ENCODE peak calls at places on chromosomes 13 and 19, in nine cellular contexts. X is aorta; C is T follicular helper cell; K is KG1; G is head of caudate nucleus; R is hypothalamus; A is activated naive CD8-positive, alpha-beta T cell treated with anti-CD3 and anti-CD28 coated beads, Interleukin-2, amount 50 U/mL, for 24 hours; E is kidney tubule cell; F is stimulated activated CD8-positive, alpha-beta memory T cell treated with anti-CD3 and anti-CD28 coated beads, Interleukin-2, amount 100 ng/mL, for 48 hours. W is an unnamed sample.

GRCh38 chr19:35216833-35217707 is 11.5 kb downstream of the FAM187B start:
- DNase-seq in R (no peak), G (no peak), X (no peak), A (peak), E (peak), K (peak), F (no peak), C (no peak), W (no peak)

GRCh38 chr19:5090780-5091575 is 122.1 kb downstream of the KDM4B start:
- DNase-seq in A (no peak), K (no peak), X (no peak), E (peak), C (no peak), F (no peak), R (no peak), G (peak), W (no peak)

GRCh38 chr13:33771296-33771695 is 46.7 kb upstream of the RFC3 start:
- DNase-seq in A (no peak), E (no peak), C (no peak), G (no peak), R (no peak), X (no peak), F (no peak), K (no peak), W (no peak)

GRCh38 chr13:76697277-76697676 is 188.9 kb downstream of the KCTD12 start:
- DNase-seq in C (no peak), K (no peak), A (no peak), F (no peak), E (peak), X (no peak), R (no peak), G (no peak), W (no peak)

GRCh38 chr19:47094557-47095517 is 18.7 kb downstream of the ZC3H4 start:
- DNase-seq in X (no peak), F (peak), A (peak), R (no peak), G (no peak), C (no peak), K (peak), E (no peak), W (peak)

GRCh38 chr13:27783111-27783510 is 9.2 kb upstream of the GSX1 start:
- DNase-seq in F (no peak), A (no peak), E (no peak), K (no peak), C (no peak), G (no peak), R (no peak), X (no peak), W (no peak)

GRCh38 chr13:105655046-105655445 is 880.4 kb downstream of the EFNB2 start:
- DNase-seq in E (no peak), C (no peak), G (no peak), F (no peak), X (no peak), A (no peak), K (no peak), R (no peak), W (no peak)

GRCh38 chr13:80524447-80525215 is 183.7 kb upstream of the SPRY2 start:
- DNase-seq in F (no peak), C (no peak), G (no peak), E (peak), A (no peak), R (no peak), X (no peak), K (no peak), W (no peak)

GRCh38 chr19:38381138-38381537 is 6.7 kb downstream of the GGN start:
- DNase-seq in X (no peak), K (no peak), G (no peak), R (no peak), E (no peak), F (no peak), A (no peak), C (no peak), W (no peak)

W was measured in GM13977.